ENCODE peak calls at places on chromosomes 12 and 14, in nine cellular contexts. B is fibroblast of pulmonary artery, I is HCT116, Z is Panc1, C is mesothelial cell of epicardium, U is lower lobe of right lung, X is fibroblast of lung, O is bronchial epithelial cell, F is PC-3. Q is an unnamed sample.

GRCh38 chr14:50312734-50313054 is 570 bp downstream of the DMAC2L start:
- DNase-seq in O (peak), I (no peak), U (no peak), F (no peak), C (no peak), B (no peak), Z (no peak), X (peak), Q (no peak)

GRCh38 chr14:23137221-23138172 is 18.4 kb upstream of the CEBPE start:
- DNase-seq in I (no peak), X (no peak), C (no peak), U (no peak), F (no peak), B (no peak), Z (no peak), O (peak), Q (no peak)

GRCh38 chr14:61584258-61584657 is 111.1 kb upstream of the HIF1A start:
- DNase-seq in I (no peak), Z (no peak), F (peak), U (no peak), O (peak), B (peak), C (no peak), X (peak), Q (no peak)

GRCh38 chr14:74563233-74563585 is 48.8 kb downstream of the LTBP2 start:
- DNase-seq in F (peak), C (no peak), Z (no peak), X (peak), I (no peak), O (no peak), U (no peak), B (peak), Q (no peak)

GRCh38 chr12:15735837-15736615 is 53.2 kb downstream of the EPS8 start:
- DNase-seq in O (no peak), U (no peak), I (no peak), F (no peak), Z (no peak), B (no peak), C (no peak), X (no peak), Q (no peak)

GRCh38 chr14:52008136-52008535 is 18.8 kb downstream of the RTRAF start:
- DNase-seq in U (no peak), C (no peak), I (no peak), B (no peak), X (no peak), Z (no peak), O (no peak), F (no peak), Q (no peak)

GRCh38 chr14:48725001-48725734 is 861.0 kb downstream of the RPS29 start:
- DNase-seq in U (no peak), Z (no peak), X (peak), O (no peak), C (no peak), F (peak), I (no peak), B (peak), Q (no peak)

GRCh38 chr14:68977741-68978549 is 1.2 kb downstream of the ACTN1 start:
- DNase-seq in Z (no peak), U (peak), C (no peak), B (peak), X (peak), O (peak), F (peak), I (no peak), Q (peak)

GRCh38 chr12:125029756-125030358 is 35.4 kb upstream of the AACS start:
- DNase-seq in U (no peak), C (no peak), O (no peak), F (no peak), Z (no peak), X (no peak), I (no peak), B (no peak), Q (no peak)

GRCh38 chr12:8038659-8039114 is 6.2 kb downstream of the FOXJ2 start:
- DNase-seq in I (no peak), F (no peak), Z (no peak), B (peak), U (peak), C (no peak), O (peak), X (peak), Q (peak)

GRCh38 chr12:93819048-93819491 is 141.9 kb downstream of the CRADD start:
- DNase-seq in X (peak), O (peak), Z (no peak), B (peak), U (no peak), I (no peak), C (no peak), F (no peak), Q (no peak)

GRCh38 chr12:54051081-54051912 is 2.3 kb upstream of the HOXC4 start:
- DNase-seq in Z (no peak), B (no peak), C (no peak), X (no peak), U (no peak), O (peak), F (no peak), I (no peak), Q (peak)

GRCh38 chr12:54054442-54055332 is 1.1 kb downstream of the HOXC4 start:
- DNase-seq in B (no peak), F (no peak), Z (no peak), U (no peak), X (no peak), I (no peak), C (no peak), O (no peak), Q (peak)

GRCh38 chr12:54053625-54054441 is at the start of gene HOXC4:
- DNase-seq in Z (no peak), U (no peak), O (no peak), X (peak), C (no peak), I (no peak), F (no peak), B (peak), Q (peak)

GRCh38 chr12:54051916-54052744 is 1.5 kb upstream of the HOXC4 start:
- DNase-seq in I (no peak), Z (no peak), X (no peak), B (no peak), F (peak), O (no peak), C (no peak), U (no peak), Q (peak)

DNA sequence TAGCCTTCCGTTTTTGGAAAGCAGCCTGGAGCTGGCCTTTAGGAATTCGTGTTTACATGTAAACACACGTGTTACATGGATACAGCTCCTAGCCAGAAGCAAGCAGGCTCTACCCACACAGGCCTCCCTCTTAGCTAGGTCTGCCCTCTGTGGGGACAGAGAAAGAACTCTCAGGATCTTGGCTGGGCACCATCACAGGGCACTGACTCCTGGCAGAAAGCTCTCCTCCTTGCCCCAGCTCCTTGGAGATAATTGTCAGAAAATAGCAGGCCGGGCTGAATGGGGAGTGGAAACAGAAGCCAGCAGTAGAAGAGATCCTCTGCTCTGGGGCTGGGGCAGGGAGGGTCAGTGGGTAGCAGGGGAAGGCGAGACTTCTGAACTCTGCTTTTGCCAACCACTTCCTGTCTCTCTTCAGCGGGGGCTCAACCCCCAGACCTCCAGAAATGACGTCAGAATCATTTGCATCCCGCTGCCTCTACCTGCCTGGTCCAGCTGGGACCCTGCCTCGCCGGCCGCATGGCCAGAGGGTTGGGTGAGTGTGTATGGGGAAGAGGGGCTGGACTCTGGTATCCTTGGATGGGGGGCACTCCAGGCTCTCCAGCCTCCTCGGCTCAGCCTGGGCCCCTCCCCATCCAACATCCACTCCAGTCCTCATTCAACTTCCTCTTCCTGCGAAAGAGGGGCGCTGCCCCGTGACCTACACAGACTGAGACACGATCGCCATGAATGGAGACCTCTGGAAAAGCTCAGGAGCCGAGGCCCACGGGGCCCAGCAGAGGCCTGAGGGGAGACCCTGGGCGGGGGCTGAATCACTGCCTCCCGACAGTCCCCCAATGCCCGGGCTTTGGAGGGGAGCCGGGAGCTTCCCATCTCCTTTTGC is 650 bp upstream of the HOXC4 start:
- DNase-seq in O (no peak), I (no peak), C (no peak), U (no peak), B (no peak), F (no peak), Z (no peak), X (peak), Q (no peak)
- TF ChIP-seq CTCF in O (no peak), I (no peak), C (no peak), U (no peak), B (no peak), F (no peak), Z (no peak), X (no peak), Q (no peak)

GRCh38 chr12:29519585-29520182 is 22.2 kb upstream of the OVCH1 start:
- DNase-seq in I (peak), O (peak), B (peak), Z (peak), F (peak), C (no peak), U (no peak), X (peak), Q (peak)

GRCh38 chr12:29516431-29516875 is 19.0 kb upstream of the OVCH1 start:
- DNase-seq in C (no peak), X (peak), I (no peak), Z (no peak), F (peak), B (peak), U (no peak), O (peak), Q (no peak)

GRCh38 chr12:29521951-29522350 is 24.5 kb upstream of the OVCH1 start:
- DNase-seq in U (no peak), C (no peak), O (peak), B (peak), Z (no peak), X (no peak), F (peak), I (no peak), Q (no peak)

GRCh38 chr12:29518407-29518806 is 20.9 kb upstream of the OVCH1 start:
- DNase-seq in F (no peak), O (no peak), X (no peak), I (no peak), B (no peak), U (no peak), C (no peak), Z (no peak), Q (no peak)

GRCh38 chr12:29517265-29517664 is 19.8 kb upstream of the OVCH1 start:
- DNase-seq in F (peak), B (no peak), I (no peak), X (no peak), O (no peak), Z (no peak), U (no peak), C (no peak), Q (no peak)
- TF ChIP-seq CTCF in F (peak), B (no peak), I (peak), X (no peak), O (no peak), Z (peak), U (no peak), C (no peak), Q (no peak)

DNA sequence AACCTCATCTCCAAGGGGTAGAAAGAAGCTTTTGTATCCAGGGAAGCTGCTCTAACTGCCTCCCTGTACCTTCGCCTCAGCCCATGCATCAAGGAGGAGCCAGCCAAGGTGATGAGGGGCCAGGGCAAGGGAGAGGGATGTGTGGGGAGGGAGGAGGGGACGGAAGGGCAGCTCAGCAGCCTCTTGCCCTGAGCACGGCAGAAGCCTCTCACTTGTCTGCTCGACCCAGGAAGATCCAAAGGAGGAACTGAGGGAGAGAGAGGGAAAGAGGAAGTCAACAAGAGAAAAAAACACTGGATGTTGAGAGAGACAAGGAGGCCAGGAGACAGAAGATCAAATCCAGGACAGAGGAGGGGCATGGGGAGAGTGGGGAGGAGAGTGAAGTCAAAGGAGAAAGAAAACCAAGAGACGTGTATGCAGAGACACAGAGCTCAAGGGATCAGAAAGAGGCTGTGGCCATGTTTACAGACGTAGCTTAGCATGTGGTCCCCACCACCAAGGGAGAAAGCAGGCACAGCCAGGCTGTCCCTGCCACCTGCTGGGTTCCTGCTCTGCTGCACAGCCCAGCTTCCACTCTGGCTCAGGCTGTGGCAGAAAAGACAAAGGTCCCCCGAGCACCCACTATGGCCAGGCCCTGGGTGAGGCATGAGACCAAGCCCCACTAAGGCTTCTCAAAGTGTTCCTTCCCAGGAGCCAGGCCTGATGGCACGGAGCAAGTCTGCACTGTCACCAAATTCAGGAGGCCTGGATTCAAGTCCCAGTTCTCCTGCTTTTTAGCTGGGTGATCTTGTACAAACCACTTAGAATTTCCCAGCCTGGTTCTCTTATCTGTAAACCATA is 25.8 kb upstream of the COL2A1 start:
- DNase-seq in C (no peak), U (no peak), O (no peak), F (no peak), X (no peak), Z (no peak), I (no peak), B (no peak), Q (no peak)
- TF ChIP-seq CTCF in C (no peak), U (no peak), O (no peak), F (no peak), X (no peak), Z (no peak), I (no peak), B (no peak), Q (no peak)

GRCh38 chr12:19223018-19223417 is 93.5 kb downstream of the PLEKHA5 start:
- DNase-seq in X (no peak), U (no peak), B (peak), Z (no peak), F (peak), O (no peak), I (peak), C (no peak), Q (no peak)
- TF ChIP-seq CTCF in X (no peak), U (no peak), B (peak), Z (peak), F (peak), O (no peak), I (peak), C (peak), Q (no peak)

GRCh38 chr14:99230271-99231141 is 41.5 kb downstream of the BCL11B start:
- DNase-seq in O (peak), B (no peak), U (peak), Z (no peak), F (no peak), I (no peak), X (no peak), C (peak), Q (no peak)
- TF ChIP-seq CTCF in O (peak), B (no peak), U (no peak), Z (no peak), F (no peak), I (no peak), X (no peak), C (peak), Q (no peak)

Q was measured in nephron progenitor cell.